ENCODE peak calls at places on chromosomes 12 and 14, in four cellular contexts. One of them, this sample, is unnamed.

GRCh38 chr14:63499701-63500250 is 43.4 kb downstream of the PPP2R5E start:
- DNase-seq in sigmoid colon: no peak
- DNase-seq in suprapubic skin: no peak
- DNase-seq in GM12878: no peak
- DNase-seq in this sample: no peak

GRCh38 chr14:105488781-105489606 is 2.1 kb upstream of the TEDC1 start:
- DNase-seq in sigmoid colon: no peak
- DNase-seq in GM12878: no peak
- DNase-seq in suprapubic skin: no peak
- DNase-seq in this sample: no peak

GRCh38 chr12:64733857-64734256 is 25.3 kb downstream of the GNS start:
- DNase-seq in suprapubic skin: no peak
- DNase-seq in GM12878: no peak
- DNase-seq in sigmoid colon: no peak
- DNase-seq in this sample: no peak

GRCh38 chr12:11836282-11836963 is 186.9 kb downstream of the ETV6 start:
- DNase-seq in sigmoid colon: no peak
- DNase-seq in suprapubic skin: no peak
- DNase-seq in GM12878: peak; percentile 99
- DNase-seq in this sample: peak; percentile 71

GRCh38 chr12:29562167-29562776 is 64.8 kb upstream of the OVCH1 start:
- DNase-seq in sigmoid colon: peak; percentile 74
- DNase-seq in GM12878: no peak
- DNase-seq in suprapubic skin: no peak
- DNase-seq in this sample: no peak

GRCh38 chr14:75141967-75142366 is 15.1 kb upstream of the NEK9 start:
- DNase-seq in sigmoid colon: no peak
- DNase-seq in GM12878: no peak
- DNase-seq in suprapubic skin: no peak
- DNase-seq in this sample: no peak

GRCh38 chr12:7190268-7191055 is 976 bp downstream of the PEX5 start:
- DNase-seq in suprapubic skin: no peak
- DNase-seq in GM12878: no peak
- DNase-seq in sigmoid colon: peak; percentile 73
- DNase-seq in this sample: peak; percentile 32

GRCh38 chr14:72617391-72618011 is 276.4 kb downstream of the DPF3 start:
- DNase-seq in GM12878: no peak
- DNase-seq in sigmoid colon: no peak
- DNase-seq in suprapubic skin: peak; percentile 72
- DNase-seq in this sample: no peak

GRCh38 chr12:53052419-53053222 is 2.8 kb downstream of the TNS2 start:
- DNase-seq in sigmoid colon: peak; percentile 97
- DNase-seq in suprapubic skin: peak; percentile 90
- DNase-seq in GM12878: no peak
- DNase-seq in this sample: peak; percentile 90

GRCh38 chr12:18591473-18591872 is 146.3 kb downstream of the PLCZ1 start:
- DNase-seq in GM12878: no peak
- DNase-seq in suprapubic skin: no peak
- DNase-seq in sigmoid colon: no peak
- DNase-seq in this sample: no peak

GRCh38 chr14:77107228-77107627 is 9.2 kb downstream of the CIPC start:
- DNase-seq in GM12878: no peak
- DNase-seq in sigmoid colon: no peak
- DNase-seq in suprapubic skin: no peak
- DNase-seq in this sample: no peak

GRCh38 chr14:82419933-82420332 is 886.3 kb upstream of the SEL1L start:
- DNase-seq in GM12878: no peak
- DNase-seq in sigmoid colon: no peak
- DNase-seq in suprapubic skin: no peak
- DNase-seq in this sample: no peak

GRCh38 chr12:642633-643477 is 20.4 kb downstream of the NINJ2 start:
- DNase-seq in sigmoid colon: peak; percentile 87
- DNase-seq in suprapubic skin: peak; percentile 85
- DNase-seq in GM12878: no peak
- DNase-seq in this sample: peak; percentile 84

GRCh38 chr14:103312006-103312635 is 21.9 kb upstream of the EIF5 start:
- DNase-seq in suprapubic skin: no peak
- DNase-seq in GM12878: no peak
- DNase-seq in sigmoid colon: no peak
- DNase-seq in this sample: no peak

GRCh38 chr12:85156569-85156968 is 120.4 kb downstream of the LRRIQ1 start:
- DNase-seq in suprapubic skin: no peak
- DNase-seq in sigmoid colon: no peak
- DNase-seq in GM12878: no peak
- DNase-seq in this sample: no peak

GRCh38 chr14:21092147-21093011 is 6.1 kb downstream of the ZNF219 start:
- DNase-seq in GM12878: no peak
- DNase-seq in sigmoid colon: peak; percentile 91
- DNase-seq in suprapubic skin: peak; percentile 90
- DNase-seq in this sample: peak; percentile 92
- TF ChIP-seq EP300 in GM12878: no peak
- TF ChIP-seq EP300 in sigmoid colon: no peak
- TF ChIP-seq EP300 in suprapubic skin: no peak
- TF ChIP-seq EP300 in this sample: no peak

GRCh38 chr14:67151082-67151666 is 38.1 kb upstream of the GARIN2 start:
- DNase-seq in sigmoid colon: no peak
- DNase-seq in GM12878: no peak
- DNase-seq in suprapubic skin: no peak
- DNase-seq in this sample: no peak
- TF ChIP-seq CTCF in sigmoid colon: no peak
- TF ChIP-seq CTCF in GM12878: no peak
- TF ChIP-seq CTCF in suprapubic skin: no peak
- TF ChIP-seq CTCF in this sample: peak; percentile 10

GRCh38 chr12:50052964-50053363 is 4.4 kb upstream of the ASIC1 start:
- DNase-seq in sigmoid colon: no peak
- DNase-seq in suprapubic skin: no peak
- DNase-seq in GM12878: no peak
- DNase-seq in this sample: no peak
- H3K27me3 ChIP-seq in sigmoid colon: no peaks in the 10 kb centered on the region
- H3K27me3 ChIP-seq in suprapubic skin: peaks cover 4% of the 10 kb centered on the region
- H3K27me3 ChIP-seq in GM12878: peaks cover 17% of the 10 kb centered on the region
- H3K27me3 ChIP-seq in this sample: peaks cover 34% of the 10 kb centered on the region

GRCh38 chr12:67268335-67268895 is 743 bp upstream of the CAND1 start:
- DNase-seq in suprapubic skin: peak; percentile 92
- DNase-seq in GM12878: no peak
- DNase-seq in sigmoid colon: peak; percentile 97
- DNase-seq in this sample: peak; percentile 88

GRCh38 chr12:67269632-67270578 is 747 bp downstream of the CAND1 start:
- DNase-seq in GM12878: no peak
- DNase-seq in suprapubic skin: no peak
- DNase-seq in sigmoid colon: peak; percentile 79
- DNase-seq in this sample: peak; percentile 54

GRCh38 chr12:67271976-67272375 is 2.8 kb downstream of the CAND1 start:
- DNase-seq in sigmoid colon: no peak
- DNase-seq in suprapubic skin: no peak
- DNase-seq in GM12878: no peak
- DNase-seq in this sample: no peak

GRCh38 chr12:67270622-67271021 is 1.5 kb downstream of the CAND1 start:
- DNase-seq in suprapubic skin: no peak
- DNase-seq in GM12878: no peak
- DNase-seq in sigmoid colon: no peak
- DNase-seq in this sample: no peak

GRCh38 chr12:67268896-67269631 is at the start of gene CAND1:
- DNase-seq in GM12878: peak; percentile 99
- DNase-seq in sigmoid colon: peak; percentile 99
- DNase-seq in suprapubic skin: peak; percentile 98
- DNase-seq in this sample: peak; percentile 97
- TF ChIP-seq EP300 in GM12878: no peak
- TF ChIP-seq EP300 in sigmoid colon: no peak
- TF ChIP-seq EP300 in suprapubic skin: no peak
- TF ChIP-seq EP300 in this sample: no peak

GRCh38 chr12:125122668-125123067 is 57.4 kb downstream of the AACS start:
- DNase-seq in GM12878: no peak
- DNase-seq in sigmoid colon: no peak
- DNase-seq in suprapubic skin: no peak
- DNase-seq in this sample: no peak
- TF ChIP-seq CTCF in GM12878: no peak
- TF ChIP-seq CTCF in sigmoid colon: no peak
- TF ChIP-seq CTCF in suprapubic skin: no peak
- TF ChIP-seq CTCF in this sample: no peak

GRCh38 chr12:57230381-57231155 is 1.1 kb downstream of the SHMT2 start:
- DNase-seq in GM12878: no peak
- DNase-seq in sigmoid colon: no peak
- DNase-seq in suprapubic skin: no peak
- DNase-seq in this sample: no peak

GRCh38 chr12:57229634-57230380 is at the start of gene SHMT2:
- DNase-seq in sigmoid colon: peak; percentile 97
- DNase-seq in suprapubic skin: peak; percentile 94
- DNase-seq in GM12878: peak; percentile 93
- DNase-seq in this sample: peak; percentile 96

GRCh38 chr12:57231276-57232021 is 1.9 kb downstream of the SHMT2 start:
- DNase-seq in sigmoid colon: no peak
- DNase-seq in GM12878: no peak
- DNase-seq in suprapubic skin: no peak
- DNase-seq in this sample: no peak

GRCh38 chr12:57227315-57228115 is 2.0 kb upstream of the SHMT2 start:
- DNase-seq in suprapubic skin: no peak
- DNase-seq in sigmoid colon: no peak
- DNase-seq in GM12878: no peak
- DNase-seq in this sample: no peak

DNA sequence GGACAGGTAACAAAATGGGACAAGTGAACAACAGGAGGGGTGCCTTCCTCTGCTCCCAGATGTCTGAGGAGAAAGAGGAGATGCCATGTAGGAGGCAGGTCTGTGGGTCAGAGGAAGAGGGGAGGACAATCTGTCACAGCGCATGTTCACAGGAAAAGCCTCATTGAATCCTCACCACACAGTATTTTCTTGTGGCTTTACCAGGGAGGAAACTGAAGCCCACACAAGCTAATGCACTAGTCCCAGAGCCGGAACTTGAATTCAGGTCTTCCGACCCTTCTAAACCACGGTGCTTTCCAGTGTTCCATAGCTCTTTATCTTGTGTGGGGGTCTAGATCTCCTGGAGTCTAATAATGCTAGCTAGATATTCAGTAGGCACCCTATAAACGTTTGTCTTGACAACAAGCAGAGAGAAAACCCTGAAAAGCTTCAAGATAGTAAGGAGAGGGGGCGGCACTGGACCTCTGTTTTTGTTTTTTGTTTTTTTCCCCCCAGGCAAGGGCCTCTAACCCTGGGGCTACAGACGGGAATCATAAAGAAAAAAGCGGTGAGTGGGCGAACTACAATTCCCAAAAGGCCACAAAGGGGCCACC is 374 bp upstream of the SHMT2 start:
- DNase-seq in suprapubic skin: no peak
- DNase-seq in sigmoid colon: no peak
- DNase-seq in GM12878: no peak
- DNase-seq in this sample: no peak
- H3K27me3 ChIP-seq in suprapubic skin: peaks cover 30% of the 10 kb centered on the region
- H3K27me3 ChIP-seq in sigmoid colon: peaks cover 34% of the 10 kb centered on the region
- H3K27me3 ChIP-seq in GM12878: peaks cover 5% of the 10 kb centered on the region
- H3K27me3 ChIP-seq in this sample: peaks cover 32% of the 10 kb centered on the region

DNA sequence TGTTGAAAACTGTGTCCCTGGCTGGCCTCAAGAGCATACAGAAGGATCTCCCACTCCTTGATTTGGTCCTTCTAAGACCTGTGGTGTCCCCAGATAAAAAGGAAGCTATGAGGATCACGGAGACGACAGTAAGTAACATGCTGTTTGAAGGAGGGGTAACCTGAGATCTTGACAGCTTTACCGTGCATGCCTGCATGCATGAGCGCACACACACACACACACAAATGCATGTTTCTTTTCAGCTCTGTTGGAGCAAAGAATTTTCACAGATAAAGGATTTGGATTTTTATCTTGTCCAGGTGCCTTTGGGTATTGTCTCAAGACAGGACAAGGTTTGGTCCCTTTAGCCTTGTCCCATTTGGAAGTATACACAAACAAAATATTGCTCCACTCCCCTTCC is 411.6 kb upstream of the CCDC196 start:
- DNase-seq in GM12878: no peak
- DNase-seq in sigmoid colon: no peak
- DNase-seq in suprapubic skin: no peak
- DNase-seq in this sample: no peak
- TF ChIP-seq EP300 in GM12878: no peak
- TF ChIP-seq EP300 in sigmoid colon: no peak
- TF ChIP-seq EP300 in suprapubic skin: no peak
- TF ChIP-seq EP300 in this sample: no peak

GRCh38 chr12:120795441-120796178 is 70.0 kb downstream of the ACADS start:
- DNase-seq in GM12878: no peak
- DNase-seq in sigmoid colon: no peak
- DNase-seq in suprapubic skin: no peak
- DNase-seq in this sample: no peak
- TF ChIP-seq CTCF in GM12878: no peak
- TF ChIP-seq CTCF in sigmoid colon: no peak
- TF ChIP-seq CTCF in suprapubic skin: no peak
- TF ChIP-seq CTCF in this sample: no peak